ENCODE peak calls at places on chromosomes 13 and 19, in six cellular contexts. I is IMR-90, M is NT2/D1, R is fibroblast of lung, F is HCT116, P is neuronal stem cell. H is an unnamed sample.

GRCh38 chr19:13428352-13428751 is 77.9 kb downstream of the CACNA1A start:
- DNase-seq in M (no peak), P (no peak), F (peak), R (peak), I (peak), H (no peak)

GRCh38 chr13:99975626-99976025 is 4.1 kb upstream of the ZIC5 start:
- DNase-seq in R (no peak), I (no peak), F (no peak), M (no peak), P (no peak), H (no peak)

GRCh38 chr13:90105276-90105675 is 1242.2 kb upstream of the MIR17HG start:
- DNase-seq in P (no peak), R (peak), M (no peak), F (no peak), I (no peak), H (no peak)

GRCh38 chr13:74768521-74769090 is 634.4 kb upstream of the KLF12 start:
- DNase-seq in I (no peak), P (no peak), R (no peak), M (no peak), F (no peak), H (no peak)

GRCh38 chr19:17475541-17476115 is 5.3 kb downstream of the SLC27A1 start:
- DNase-seq in M (no peak), I (peak), P (no peak), F (peak), R (peak), H (no peak)

GRCh38 chr13:95087746-95088305 is 213.4 kb downstream of the ABCC4 start:
- DNase-seq in I (peak), P (no peak), F (no peak), R (peak), M (no peak), H (no peak)

GRCh38 chr19:1350861-1351260 is 32.8 kb upstream of the NDUFS7 start:
- DNase-seq in I (no peak), F (no peak), M (no peak), P (no peak), R (no peak), H (no peak)

GRCh38 chr19:16368385-16369305 is 44.0 kb downstream of the KLF2 start:
- DNase-seq in R (no peak), P (no peak), I (no peak), M (no peak), F (no peak), H (no peak)

GRCh38 chr19:53538378-53539109 is 599 bp downstream of the ZNF331 start:
- DNase-seq in M (no peak), I (no peak), R (no peak), P (no peak), F (no peak), H (no peak)
- H3K9ac ChIP-seq in M (peak), I (peak), R (peak), P (peak), F (no peak), H (peak)

GRCh38 chr19:48310227-48310626 is 15.1 kb upstream of the EMP3 start:
- DNase-seq in F (no peak), P (no peak), I (no peak), M (no peak), R (no peak), H (no peak)

GRCh38 chr19:48303866-48304265 is 21.5 kb upstream of the EMP3 start:
- DNase-seq in I (no peak), R (no peak), P (no peak), M (no peak), F (no peak), H (no peak)

GRCh38 chr19:48311384-48311783 is 14.0 kb upstream of the EMP3 start:
- DNase-seq in P (no peak), M (no peak), I (no peak), R (no peak), F (no peak), H (no peak)

GRCh38 chr19:48303367-48303766 is 22.0 kb upstream of the EMP3 start:
- DNase-seq in M (no peak), R (no peak), P (no peak), I (no peak), F (no peak), H (no peak)

GRCh38 chr19:48308695-48309586 is 16.4 kb upstream of the EMP3 start:
- DNase-seq in I (no peak), P (no peak), F (no peak), M (no peak), R (no peak), H (no peak)
- H3K9ac ChIP-seq in I (no peak), P (peak), F (no peak), M (peak), R (no peak), H (no peak)

GRCh38 chr13:43365042-43365344 is 341.6 kb downstream of the DNAJC15 start:
- DNase-seq in P (no peak), M (no peak), F (no peak), I (no peak), R (no peak), H (no peak)
- H3K9ac ChIP-seq in P (no peak), M (no peak), F (no peak), I (no peak), R (no peak), H (no peak)

GRCh38 chr19:7292950-7293794 is 1.0 kb downstream of the INSR start:
- DNase-seq in I (no peak), R (no peak), P (no peak), F (no peak), M (no peak), H (no peak)

GRCh38 chr19:7292352-7292949 is 1.8 kb downstream of the INSR start:
- DNase-seq in F (no peak), P (no peak), M (no peak), I (no peak), R (no peak), H (no peak)

GRCh38 chr19:7294571-7295212 is 478 bp upstream of the INSR start:
- DNase-seq in P (peak), M (no peak), F (peak), I (peak), R (peak), H (no peak)

GRCh38 chr19:7295912-7296486 is 1.8 kb upstream of the INSR start:
- DNase-seq in P (no peak), I (no peak), F (no peak), M (no peak), R (no peak), H (no peak)

DNA sequence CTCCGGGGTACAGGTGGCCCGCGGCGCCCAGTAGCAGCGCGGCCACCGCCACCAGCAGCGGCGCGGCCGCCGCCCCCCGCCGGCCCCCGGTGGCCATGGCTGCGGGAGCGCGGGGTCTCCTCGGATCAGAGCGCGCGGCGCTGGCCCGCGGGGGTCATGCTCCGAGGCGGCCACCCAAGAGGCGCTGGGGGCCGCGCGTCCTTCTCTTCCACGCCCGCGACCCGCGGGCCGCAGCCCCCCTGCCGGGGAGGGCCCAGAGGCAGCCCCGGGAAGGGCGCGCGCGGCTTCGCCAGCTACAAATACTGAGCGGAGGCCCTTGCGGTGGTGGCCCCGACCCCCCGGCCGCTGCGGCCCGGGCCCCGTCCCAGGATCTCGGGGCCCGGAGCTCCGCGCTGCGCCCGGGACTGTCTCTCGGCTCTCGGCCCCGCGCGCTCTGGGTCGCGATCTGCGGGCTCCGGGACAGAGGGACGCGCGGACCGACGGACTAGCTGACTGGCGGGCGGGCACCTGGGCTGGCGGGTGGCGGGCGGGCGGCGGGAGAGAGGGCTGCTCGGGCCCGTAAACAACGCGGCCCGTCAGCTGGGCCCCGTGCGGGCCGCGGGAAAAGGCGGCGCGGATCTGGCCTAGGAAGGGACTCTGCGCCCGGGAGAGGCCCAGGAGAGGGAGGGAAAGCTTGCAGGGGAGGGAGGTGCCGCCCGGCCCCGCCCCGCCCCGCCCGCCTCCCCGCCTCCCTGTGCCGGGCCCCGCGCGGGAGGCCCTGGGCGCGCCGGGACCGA is at the start of gene INSR:
- DNase-seq in F (peak), R (peak), I (peak), P (peak), M (peak), H (peak)
- H3K9ac ChIP-seq in F (peak), R (peak), I (peak), P (peak), M (peak), H (peak)

GRCh38 chr13:83881031-83881727 is 1.1 kb downstream of the SLITRK1 start:
- DNase-seq in F (no peak), P (no peak), R (no peak), I (no peak), M (no peak), H (no peak)
- H3K9ac ChIP-seq in F (no peak), P (no peak), R (no peak), I (no peak), M (no peak), H (no peak)

GRCh38 chr19:33794578-33795369 is 1.9 kb upstream of the KCTD15 start:
- DNase-seq in P (peak), R (peak), I (no peak), F (no peak), M (no peak), H (no peak)
- H3K9ac ChIP-seq in P (peak), R (peak), I (peak), F (peak), M (peak), H (peak)

GRCh38 chr13:32262165-32262564 is 53.0 kb downstream of the ZAR1L start:
- DNase-seq in P (no peak), M (no peak), F (no peak), R (peak), I (peak), H (no peak)
- H3K9ac ChIP-seq in P (no peak), M (no peak), F (no peak), R (no peak), I (no peak), H (no peak)

GRCh38 chr19:55436847-55437246 is 6.3 kb downstream of the SHISA7 start:
- DNase-seq in P (no peak), I (no peak), F (no peak), R (no peak), M (no peak), H (no peak)
- H3K9ac ChIP-seq in P (no peak), I (no peak), F (no peak), R (no peak), M (no peak), H (no peak)

GRCh38 chr19:47486900-47487299 is 2.9 kb upstream of the KPTN start:
- DNase-seq in F (no peak), I (no peak), R (no peak), M (no peak), P (no peak), H (no peak)

GRCh38 chr19:47487551-47488515 is 3.8 kb upstream of the KPTN start:
- DNase-seq in I (no peak), F (no peak), M (no peak), P (no peak), R (no peak), H (no peak)

GRCh38 chr19:47483800-47484690 is at the start of gene KPTN:
- DNase-seq in F (peak), P (peak), M (peak), I (peak), R (peak), H (peak)

GRCh38 chr19:47483200-47483599 is 819 bp downstream of the KPTN start:
- DNase-seq in I (no peak), R (no peak), F (no peak), M (no peak), P (no peak), H (no peak)

GRCh38 chr19:47485210-47485609 is 1.2 kb upstream of the KPTN start:
- DNase-seq in M (no peak), R (no peak), P (no peak), F (no peak), I (no peak), H (no peak)
- H3K9ac ChIP-seq in M (no peak), R (no peak), P (no peak), F (peak), I (no peak), H (no peak)

H was measured in keratinocyte.